ENCODE peak calls at places on chromosome 13, in seven cellular contexts. X is A549, N is K562, K is H1, O is tibial nerve, T is ovary, I is stomach. L is an unnamed sample.

GRCh38 chr13:26528527-26528926 is 29.0 kb upstream of the WASF3 start:
- DNase-seq in T (no peak), N (no peak), X (no peak), I (no peak), K (no peak), O (no peak), L (no peak)

GRCh38 chr13:42534785-42535184 is 39.2 kb upstream of the TNFSF11 start:
- DNase-seq in T (no peak), I (no peak), K (no peak), N (no peak), O (no peak), X (no peak), L (no peak)

GRCh38 chr13:28654276-28654675 is 4.7 kb upstream of the POMP start:
- DNase-seq in K (no peak), O (no peak), X (no peak), T (no peak), I (no peak), N (no peak), L (no peak)

GRCh38 chr13:79987761-79988160 is 353.2 kb downstream of the SPRY2 start:
- DNase-seq in I (no peak), K (no peak), T (no peak), O (no peak), X (no peak), N (no peak), L (no peak)

GRCh38 chr13:20301391-20302071 is 69.4 kb upstream of the GJB6 start:
- DNase-seq in I (no peak), N (no peak), O (peak; percentile 26), K (peak; percentile 57), T (no peak), X (no peak), L (no peak)

GRCh38 chr13:43787518-43787891 is 733 bp upstream of the ENOX1 start:
- DNase-seq in K (no peak), I (no peak), O (no peak), T (no peak), N (no peak), X (no peak), L (no peak)

GRCh38 chr13:53885997-53886396 is 857.4 kb downstream of the OLFM4 start:
- DNase-seq in I (no peak), X (no peak), O (no peak), N (no peak), T (no peak), K (no peak), L (no peak)

GRCh38 chr13:35979378-35979911 is 151.7 kb downstream of the DCLK1 start:
- DNase-seq in N (no peak), X (no peak), I (peak; percentile 37), O (peak; percentile 79), T (peak; percentile 73), K (no peak), L (peak; percentile 45)

GRCh38 chr13:77056382-77056781 is 29.4 kb upstream of the FBXL3 start:
- DNase-seq in I (no peak), T (no peak), N (no peak), K (no peak), X (no peak), O (no peak), L (no peak)

GRCh38 chr13:41156611-41157010 is 24.0 kb upstream of the KBTBD6 start:
- DNase-seq in X (no peak), T (no peak), O (no peak), N (no peak), I (no peak), K (no peak), L (no peak)

GRCh38 chr13:60758637-60759036 is 361.6 kb downstream of the TDRD3 start:
- DNase-seq in N (no peak), T (no peak), K (no peak), I (no peak), X (no peak), O (no peak), L (no peak)

GRCh38 chr13:23701646-23702045 is 131.4 kb downstream of the TNFRSF19 start:
- DNase-seq in X (no peak), K (no peak), T (peak; percentile 85), O (peak; percentile 81), I (peak; percentile 35), N (no peak), L (peak; percentile 38)

GRCh38 chr13:102187313-102187712 is 214.5 kb downstream of the FGF14 start:
- DNase-seq in I (no peak), K (no peak), O (no peak), X (no peak), T (no peak), N (no peak), L (no peak)

GRCh38 chr13:67410645-67411044 is 180.5 kb upstream of the PCDH9 start:
- DNase-seq in O (no peak), N (no peak), K (no peak), I (no peak), X (no peak), T (no peak), L (no peak)

GRCh38 chr13:43153436-43154082 is 130.2 kb downstream of the DNAJC15 start:
- DNase-seq in X (peak; percentile 4), T (no peak), K (no peak), O (no peak), N (no peak), I (no peak), L (no peak)

GRCh38 chr13:48496271-48496670 is 36.6 kb downstream of the RCBTB2 start:
- DNase-seq in I (no peak), N (no peak), K (no peak), T (no peak), O (no peak), X (no peak), L (no peak)

GRCh38 chr13:40221460-40222201 is 444.8 kb downstream of the FOXO1 start:
- DNase-seq in I (no peak), N (no peak), K (no peak), T (no peak), O (no peak), X (no peak), L (peak; percentile 28)

GRCh38 chr13:68616600-68617222 is 1386.6 kb upstream of the PCDH9 start:
- DNase-seq in X (no peak), I (no peak), N (no peak), T (no peak), O (no peak), K (no peak), L (no peak)

GRCh38 chr13:47555235-47555634 is 445.8 kb downstream of the SUCLA2 start:
- DNase-seq in I (no peak), O (no peak), N (no peak), T (no peak), K (no peak), X (no peak), L (no peak)

GRCh38 chr13:58979851-58980250 is 1183.9 kb downstream of the DIAPH3 start:
- DNase-seq in N (no peak), K (no peak), X (no peak), O (no peak), I (no peak), T (no peak), L (no peak)

GRCh38 chr13:88761145-88761544 is 1090.0 kb downstream of the SLITRK5 start:
- DNase-seq in X (no peak), I (no peak), O (no peak), K (no peak), T (no peak), N (no peak), L (no peak)

DNA sequence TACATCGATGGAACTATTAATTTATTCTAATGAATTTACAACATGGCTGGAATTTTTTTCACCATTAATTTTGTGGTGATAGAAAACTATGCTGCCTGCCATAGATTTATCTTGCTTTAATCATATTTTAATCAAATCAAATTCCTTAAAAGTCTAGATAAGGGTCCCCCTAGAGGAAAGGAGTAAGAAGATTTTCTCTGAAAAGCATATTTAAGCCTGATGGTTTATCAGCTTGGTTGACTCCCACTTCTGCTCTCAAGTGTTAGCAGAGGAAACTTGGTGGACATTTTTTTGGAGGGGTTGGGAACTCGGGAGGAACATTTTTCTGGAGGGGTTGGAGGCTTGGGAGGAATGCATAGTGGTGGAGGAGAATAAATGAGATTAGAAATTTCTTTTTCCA is 253.3 kb downstream of the KCNRG start:
- DNase-seq in X (no peak), N (peak; percentile 8), I (no peak), T (no peak), O (no peak), K (no peak), L (no peak)
- TF ChIP-seq EP300 in X (no peak), N (no peak), I (no peak), T (no peak), O (no peak), K (no peak), L (no peak)

GRCh38 chr13:27619093-27619705 is 1.1 kb downstream of the LNX2 start:
- DNase-seq in T (no peak), N (no peak), K (no peak), I (no peak), X (no peak), O (no peak), L (no peak)

GRCh38 chr13:27620377-27621115 is at the start of gene LNX2:
- DNase-seq in K (peak; percentile 97), N (peak; percentile 93), I (peak; percentile 99), O (peak; percentile 98), X (peak; percentile 80), T (peak; percentile 99), L (peak; percentile 99)

GRCh38 chr13:27621366-27622101 is at the start of gene POLR1D:
- DNase-seq in I (peak; percentile 90), K (peak; percentile 91), N (peak; percentile 84), X (peak; percentile 38), O (peak; percentile 43), T (peak; percentile 84), L (peak; percentile 89)

GRCh38 chr13:27621116-27621365 is 651 bp upstream of the POLR1D start:
- DNase-seq in K (no peak), O (no peak), X (no peak), I (no peak), N (no peak), T (no peak), L (no peak)

DNA sequence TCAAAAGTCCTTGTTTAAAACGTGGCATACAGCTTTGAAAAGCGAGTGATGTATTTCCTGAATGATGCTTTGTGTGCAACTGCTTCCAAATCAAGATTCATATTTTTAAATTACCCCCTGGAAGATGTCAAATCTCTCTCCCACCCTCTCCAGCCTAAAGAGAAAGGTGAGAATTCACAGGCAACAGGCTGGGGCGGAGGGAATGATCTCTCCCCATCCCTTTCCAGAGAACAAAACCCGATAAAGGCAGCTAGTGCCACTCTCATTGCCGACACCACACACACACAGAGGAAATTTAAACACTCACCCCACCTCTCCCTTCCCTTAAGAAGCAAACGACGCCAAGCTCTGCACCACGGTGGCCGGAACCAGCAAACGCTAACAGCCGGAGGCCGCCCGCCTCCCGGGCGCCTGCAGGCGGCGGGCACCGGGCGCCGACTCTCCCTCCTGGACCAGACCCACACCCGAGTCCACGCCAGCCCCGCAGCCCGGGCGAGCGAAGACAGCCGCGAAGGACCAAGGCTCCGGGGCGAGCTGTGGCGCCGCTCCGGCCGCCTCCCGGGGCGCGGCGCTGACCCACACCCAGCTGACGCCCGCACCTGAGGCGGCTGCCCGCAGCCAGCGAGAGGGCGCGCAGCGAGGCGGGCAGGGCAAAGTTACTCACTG is 485 bp downstream of the LNX2 start:
- DNase-seq in T (no peak), N (no peak), I (no peak), K (no peak), X (peak; percentile 8), O (peak; percentile 15), L (peak; percentile 57)
- TF ChIP-seq CTCF in T (peak; percentile 52), N (no peak), I (peak; percentile 44), K (no peak), X (no peak), O (peak; percentile 51), L (peak; percentile 42)

GRCh38 chr13:110411316-110412105 is 104.4 kb downstream of the COL4A2 start:
- DNase-seq in I (no peak), O (no peak), X (no peak), K (no peak), N (no peak), T (no peak), L (no peak)
- H3K4me1 ChIP-seq in I (peaks cover 27% of the 10 kb centered on the region), O (peaks cover 46% of the 10 kb centered on the region), X (peaks cover 32% of the 10 kb centered on the region), K (no peaks in the 10 kb centered on the region), N (no peaks in the 10 kb centered on the region), T (peaks cover 19% of the 10 kb centered on the region), L (peaks cover 5% of the 10 kb centered on the region)

GRCh38 chr13:33135097-33135496 is 118.9 kb downstream of the KL start:
- DNase-seq in N (no peak), X (no peak), K (no peak), T (no peak), I (no peak), O (no peak), L (no peak)
- TF ChIP-seq EP300 in N (no peak), X (no peak), K (no peak), T (no peak), I (no peak), O (no peak), L (no peak)

L was measured in transverse colon.